ENCODE peak calls at places on chromosomes 11 and 22, in ten cellular contexts. One of them, this sample, is unnamed.

GRCh38 chr11:45133871-45134270 is 12.6 kb upstream of the PRDM11 start:
- DNase-seq in Peyer's patch: no peak
- DNase-seq in caudate nucleus: no peak
- DNase-seq in A549: no peak
- DNase-seq in K562: no peak
- DNase-seq in GM23248: no peak
- DNase-seq in left lung: no peak
- DNase-seq in coronary artery: no peak
- DNase-seq in dorsolateral prefrontal cortex: no peak
- DNase-seq in fibroblast of lung: no peak
- DNase-seq in this sample: no peak

GRCh38 chr11:105022998-105023397 is at the start of gene CASP5:
- DNase-seq in fibroblast of lung: peak
- DNase-seq in A549: no peak
- DNase-seq in left lung: no peak
- DNase-seq in K562: no peak
- DNase-seq in coronary artery: no peak
- DNase-seq in caudate nucleus: no peak
- DNase-seq in dorsolateral prefrontal cortex: no peak
- DNase-seq in Peyer's patch: no peak
- DNase-seq in GM23248: no peak
- DNase-seq in this sample: peak

GRCh38 chr22:18950141-18950540 is 14.0 kb upstream of the PRODH start:
- DNase-seq in Peyer's patch: no peak
- DNase-seq in left lung: peak
- DNase-seq in GM23248: no peak
- DNase-seq in K562: no peak
- DNase-seq in dorsolateral prefrontal cortex: no peak
- DNase-seq in caudate nucleus: no peak
- DNase-seq in coronary artery: no peak
- DNase-seq in fibroblast of lung: no peak
- DNase-seq in A549: no peak
- DNase-seq in this sample: no peak

GRCh38 chr11:76789443-76789719 is 6.2 kb downstream of the TSKU start:
- DNase-seq in coronary artery: peak
- DNase-seq in fibroblast of lung: no peak
- DNase-seq in left lung: no peak
- DNase-seq in caudate nucleus: no peak
- DNase-seq in GM23248: no peak
- DNase-seq in dorsolateral prefrontal cortex: no peak
- DNase-seq in K562: no peak
- DNase-seq in A549: no peak
- DNase-seq in Peyer's patch: peak
- DNase-seq in this sample: no peak

GRCh38 chr22:22887621-22888503 is at the start of gene IGLL5:
- DNase-seq in coronary artery: peak
- DNase-seq in A549: no peak
- DNase-seq in fibroblast of lung: no peak
- DNase-seq in caudate nucleus: no peak
- DNase-seq in K562: no peak
- DNase-seq in left lung: no peak
- DNase-seq in GM23248: no peak
- DNase-seq in Peyer's patch: no peak
- DNase-seq in dorsolateral prefrontal cortex: no peak
- DNase-seq in this sample: peak

GRCh38 chr11:74417860-74418508 is 19.8 kb upstream of the PGM2L1 start:
- DNase-seq in fibroblast of lung: no peak
- DNase-seq in GM23248: peak
- DNase-seq in dorsolateral prefrontal cortex: no peak
- DNase-seq in K562: no peak
- DNase-seq in left lung: no peak
- DNase-seq in A549: peak
- DNase-seq in Peyer's patch: no peak
- DNase-seq in caudate nucleus: no peak
- DNase-seq in coronary artery: no peak
- DNase-seq in this sample: no peak

GRCh38 chr11:13105237-13105844 is 96.2 kb downstream of the RASSF10 start:
- DNase-seq in dorsolateral prefrontal cortex: no peak
- DNase-seq in K562: peak
- DNase-seq in A549: no peak
- DNase-seq in Peyer's patch: no peak
- DNase-seq in caudate nucleus: no peak
- DNase-seq in GM23248: no peak
- DNase-seq in fibroblast of lung: no peak
- DNase-seq in coronary artery: no peak
- DNase-seq in left lung: no peak
- DNase-seq in this sample: peak

GRCh38 chr22:31080164-31080847 is 812 bp upstream of the SMTN start:
- DNase-seq in caudate nucleus: no peak
- DNase-seq in K562: no peak
- DNase-seq in left lung: no peak
- DNase-seq in coronary artery: no peak
- DNase-seq in fibroblast of lung: no peak
- DNase-seq in dorsolateral prefrontal cortex: no peak
- DNase-seq in A549: no peak
- DNase-seq in GM23248: no peak
- DNase-seq in Peyer's patch: no peak
- DNase-seq in this sample: no peak

GRCh38 chr11:37451903-37452302 is 853.9 kb upstream of the RAG2 start:
- DNase-seq in A549: no peak
- DNase-seq in left lung: no peak
- DNase-seq in coronary artery: no peak
- DNase-seq in GM23248: no peak
- DNase-seq in caudate nucleus: no peak
- DNase-seq in dorsolateral prefrontal cortex: no peak
- DNase-seq in Peyer's patch: no peak
- DNase-seq in K562: no peak
- DNase-seq in fibroblast of lung: no peak
- DNase-seq in this sample: no peak

GRCh38 chr22:33300165-33300564 is 242.0 kb upstream of the SYN3 start:
- DNase-seq in caudate nucleus: no peak
- DNase-seq in Peyer's patch: no peak
- DNase-seq in left lung: no peak
- DNase-seq in coronary artery: no peak
- DNase-seq in A549: no peak
- DNase-seq in GM23248: no peak
- DNase-seq in dorsolateral prefrontal cortex: no peak
- DNase-seq in K562: no peak
- DNase-seq in fibroblast of lung: no peak
- DNase-seq in this sample: no peak

GRCh38 chr11:66864172-66864901 is 7.5 kb downstream of the LRFN4 start:
- DNase-seq in fibroblast of lung: no peak
- DNase-seq in coronary artery: no peak
- DNase-seq in K562: no peak
- DNase-seq in dorsolateral prefrontal cortex: no peak
- DNase-seq in A549: no peak
- DNase-seq in Peyer's patch: peak
- DNase-seq in GM23248: no peak
- DNase-seq in caudate nucleus: no peak
- DNase-seq in left lung: no peak
- DNase-seq in this sample: peak

GRCh38 chr11:116835042-116835772 is 2.2 kb downstream of the APOA1 start:
- DNase-seq in dorsolateral prefrontal cortex: no peak
- DNase-seq in A549: no peak
- DNase-seq in caudate nucleus: no peak
- DNase-seq in Peyer's patch: no peak
- DNase-seq in fibroblast of lung: no peak
- DNase-seq in left lung: peak
- DNase-seq in coronary artery: no peak
- DNase-seq in K562: no peak
- DNase-seq in GM23248: no peak
- DNase-seq in this sample: no peak

GRCh38 chr11:116837231-116838091 is at the start of gene APOA1:
- DNase-seq in coronary artery: no peak
- DNase-seq in GM23248: no peak
- DNase-seq in dorsolateral prefrontal cortex: no peak
- DNase-seq in A549: no peak
- DNase-seq in Peyer's patch: peak
- DNase-seq in caudate nucleus: no peak
- DNase-seq in fibroblast of lung: no peak
- DNase-seq in K562: no peak
- DNase-seq in left lung: no peak
- DNase-seq in this sample: no peak

GRCh38 chr11:116836648-116837023 is 786 bp downstream of the APOA1 start:
- DNase-seq in dorsolateral prefrontal cortex: no peak
- DNase-seq in caudate nucleus: no peak
- DNase-seq in left lung: no peak
- DNase-seq in coronary artery: no peak
- DNase-seq in A549: no peak
- DNase-seq in fibroblast of lung: no peak
- DNase-seq in K562: no peak
- DNase-seq in GM23248: no peak
- DNase-seq in Peyer's patch: no peak
- DNase-seq in this sample: no peak

GRCh38 chr11:116833816-116834534 is 3.4 kb downstream of the APOA1 start:
- DNase-seq in caudate nucleus: no peak
- DNase-seq in Peyer's patch: peak
- DNase-seq in GM23248: no peak
- DNase-seq in fibroblast of lung: no peak
- DNase-seq in dorsolateral prefrontal cortex: no peak
- DNase-seq in A549: no peak
- DNase-seq in left lung: peak
- DNase-seq in K562: no peak
- DNase-seq in coronary artery: no peak
- DNase-seq in this sample: no peak

DNA sequence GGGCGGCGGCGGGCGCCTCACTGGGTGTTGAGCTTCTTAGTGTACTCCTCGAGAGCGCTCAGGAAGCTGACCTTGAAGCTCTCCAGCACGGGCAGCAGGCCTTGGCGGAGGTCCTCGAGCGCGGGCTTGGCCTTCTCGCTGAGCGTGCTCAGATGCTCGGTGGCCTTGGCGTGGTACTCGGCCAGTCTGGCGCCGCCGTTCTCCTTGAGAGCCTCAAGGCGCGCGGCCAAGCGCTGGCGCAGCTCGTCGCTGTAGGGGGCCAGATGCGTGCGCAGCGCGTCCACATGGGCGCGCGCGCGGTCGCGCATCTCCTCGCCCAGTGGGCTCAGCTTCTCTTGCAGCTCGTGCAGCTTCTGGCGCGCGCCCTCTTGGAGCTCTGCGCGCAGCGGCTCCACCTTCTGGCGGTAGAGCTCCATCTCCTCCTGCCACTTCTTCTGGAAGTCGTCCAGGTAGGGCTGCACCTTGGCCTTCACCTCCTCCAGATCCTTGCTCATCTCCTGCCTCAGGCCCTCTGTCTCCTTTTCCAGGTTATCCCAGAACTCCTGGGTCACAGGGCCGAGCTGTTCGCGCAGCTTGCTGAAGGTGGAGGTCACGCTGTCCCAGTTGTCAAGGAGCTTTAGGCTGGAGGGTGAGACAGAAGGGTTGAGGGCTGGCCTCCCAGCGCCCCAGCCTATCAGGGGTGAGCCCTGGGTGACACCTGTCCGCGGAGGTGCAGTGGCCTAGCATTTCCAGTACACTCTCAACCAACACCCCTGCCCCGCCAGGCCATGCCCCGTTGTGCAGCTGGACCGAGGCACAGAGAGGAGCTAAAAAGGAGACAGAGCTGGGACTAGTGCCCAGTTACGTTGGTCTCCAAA is 1.4 kb downstream of the APOA1 start:
- DNase-seq in coronary artery: peak
- DNase-seq in caudate nucleus: peak
- DNase-seq in Peyer's patch: peak
- DNase-seq in A549: peak
- DNase-seq in GM23248: peak
- DNase-seq in left lung: peak
- DNase-seq in dorsolateral prefrontal cortex: peak
- DNase-seq in K562: peak
- DNase-seq in fibroblast of lung: peak
- DNase-seq in this sample: peak
- H3K27ac ChIP-seq in coronary artery: peak
- H3K27ac ChIP-seq in caudate nucleus: peak
- H3K27ac ChIP-seq in Peyer's patch: peak
- H3K27ac ChIP-seq in A549: peak
- H3K27ac ChIP-seq in GM23248: peak
- H3K27ac ChIP-seq in left lung: peak
- H3K27ac ChIP-seq in dorsolateral prefrontal cortex: peak
- H3K27ac ChIP-seq in K562: no peak
- H3K27ac ChIP-seq in fibroblast of lung: peak
- H3K27ac ChIP-seq in this sample: peak

DNA sequence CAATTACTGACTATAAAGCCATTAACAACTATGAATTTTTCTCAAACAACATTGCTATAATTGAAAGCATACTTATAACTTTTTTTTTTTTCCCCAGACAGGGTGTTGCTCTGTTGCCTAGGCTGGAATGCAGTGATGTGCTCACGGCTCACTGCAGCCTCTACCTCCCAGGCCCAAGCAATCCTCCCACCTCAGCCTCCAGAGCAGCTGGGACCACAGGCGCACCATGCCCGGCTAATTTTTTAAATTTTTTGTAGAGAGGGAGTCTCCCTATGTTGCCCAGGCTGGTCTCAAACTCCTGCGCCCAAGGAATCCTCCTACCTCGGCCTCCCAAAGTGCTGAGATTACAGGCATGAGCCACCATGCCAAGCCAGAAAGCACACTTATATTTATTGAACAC is 6.1 kb upstream of the WEE1 start:
- DNase-seq in K562: no peak
- DNase-seq in left lung: no peak
- DNase-seq in caudate nucleus: no peak
- DNase-seq in fibroblast of lung: no peak
- DNase-seq in A549: no peak
- DNase-seq in coronary artery: no peak
- DNase-seq in Peyer's patch: no peak
- DNase-seq in GM23248: no peak
- DNase-seq in dorsolateral prefrontal cortex: no peak
- DNase-seq in this sample: no peak
- H3K27ac ChIP-seq in K562: peak
- H3K27ac ChIP-seq in left lung: peak
- H3K27ac ChIP-seq in caudate nucleus: no peak
- H3K27ac ChIP-seq in fibroblast of lung: peak
- H3K27ac ChIP-seq in A549: peak
- H3K27ac ChIP-seq in coronary artery: peak
- H3K27ac ChIP-seq in Peyer's patch: no peak
- H3K27ac ChIP-seq in GM23248: peak
- H3K27ac ChIP-seq in dorsolateral prefrontal cortex: no peak
- H3K27ac ChIP-seq in this sample: peak

DNA sequence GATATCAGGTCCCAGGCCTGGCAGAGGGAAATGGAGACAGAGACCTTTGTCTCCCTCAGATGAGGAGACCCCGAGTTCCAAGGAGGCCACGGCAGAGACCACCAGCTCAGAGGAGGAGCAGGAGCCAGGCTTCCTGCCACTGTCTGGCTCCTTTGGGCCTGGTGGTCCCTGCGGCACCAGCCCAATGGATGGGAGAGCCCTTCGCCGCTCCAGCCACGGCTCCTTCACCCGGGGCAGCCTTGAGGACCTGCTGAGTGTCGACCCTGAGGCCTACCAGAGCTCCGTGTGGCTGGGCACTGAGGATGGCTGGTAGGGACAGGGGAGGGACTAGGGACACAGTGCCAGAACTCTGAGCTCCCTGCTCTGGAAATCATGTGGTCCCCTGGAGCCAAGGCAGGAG is 13.1 kb upstream of the RELT start:
- DNase-seq in K562: no peak
- DNase-seq in left lung: no peak
- DNase-seq in caudate nucleus: no peak
- DNase-seq in dorsolateral prefrontal cortex: no peak
- DNase-seq in GM23248: no peak
- DNase-seq in fibroblast of lung: no peak
- DNase-seq in A549: no peak
- DNase-seq in coronary artery: no peak
- DNase-seq in Peyer's patch: no peak
- DNase-seq in this sample: no peak
- H3K27ac ChIP-seq in K562: no peak
- H3K27ac ChIP-seq in left lung: no peak
- H3K27ac ChIP-seq in caudate nucleus: no peak
- H3K27ac ChIP-seq in dorsolateral prefrontal cortex: no peak
- H3K27ac ChIP-seq in GM23248: no peak
- H3K27ac ChIP-seq in fibroblast of lung: no peak
- H3K27ac ChIP-seq in A549: no peak
- H3K27ac ChIP-seq in coronary artery: peak
- H3K27ac ChIP-seq in Peyer's patch: no peak
- H3K27ac ChIP-seq in this sample: no peak

GRCh38 chr11:65128182-65129145 is 5.9 kb downstream of the SYVN1 start:
- DNase-seq in fibroblast of lung: no peak
- DNase-seq in left lung: no peak
- DNase-seq in GM23248: no peak
- DNase-seq in K562: no peak
- DNase-seq in coronary artery: peak
- DNase-seq in dorsolateral prefrontal cortex: no peak
- DNase-seq in Peyer's patch: no peak
- DNase-seq in caudate nucleus: no peak
- DNase-seq in A549: no peak
- DNase-seq in this sample: no peak
- H3K27ac ChIP-seq in fibroblast of lung: no peak
- H3K27ac ChIP-seq in left lung: no peak
- H3K27ac ChIP-seq in GM23248: no peak
- H3K27ac ChIP-seq in K562: no peak
- H3K27ac ChIP-seq in coronary artery: no peak
- H3K27ac ChIP-seq in dorsolateral prefrontal cortex: no peak
- H3K27ac ChIP-seq in Peyer's patch: no peak
- H3K27ac ChIP-seq in caudate nucleus: no peak
- H3K27ac ChIP-seq in A549: no peak
- H3K27ac ChIP-seq in this sample: no peak

This sample was measured in transverse colon.